ENCODE peak calls at places on chromosome 10, in nine cellular contexts. A, V, G, Z, X, E, J, Q and Y are unnamed samples.
A peak's percentile ranks its signal among the peaks of the same experiment; 100 is the strongest.

GRCh38 chr10:30529373-30529998 is 95.5 kb downstream of the MAP3K8 start:
- DNase-seq in Q (peak; percentile 73), G (peak; percentile 56), X (peak; percentile 82), J (no peak), Z (peak; percentile 28), V (peak; percentile 90), A (no peak), E (no peak), Y (peak; percentile 89)

GRCh38 chr10:34815174-34816066 is at the start of gene PARD3:
- DNase-seq in Q (peak; percentile 45), G (no peak), A (no peak), V (peak; percentile 26), X (peak; percentile 74), Z (no peak), J (no peak), E (peak; percentile 66), Y (peak; percentile 81)

GRCh38 chr10:30817541-30817940 is 188.0 kb upstream of the LYZL2 start:
- DNase-seq in Z (no peak), E (no peak), A (no peak), J (no peak), Q (no peak), V (no peak), G (no peak), X (no peak), Y (no peak)

GRCh38 chr10:70664702-70665195 is 7.6 kb upstream of the ADAMTS14 start:
- DNase-seq in V (no peak), E (peak; percentile 18), G (no peak), Q (no peak), X (peak; percentile 25), J (peak; percentile 96), Z (no peak), A (no peak), Y (no peak)

GRCh38 chr10:74888947-74889661 is 62.7 kb downstream of the KAT6B start:
- DNase-seq in A (no peak), X (no peak), E (peak; percentile 10), Q (no peak), Z (no peak), G (no peak), J (no peak), V (no peak), Y (no peak)

GRCh38 chr10:93363891-93364648 is 118.1 kb downstream of the MYOF start:
- DNase-seq in E (no peak), J (no peak), X (peak; percentile 78), V (no peak), G (no peak), A (no peak), Z (no peak), Q (no peak), Y (peak; percentile 7)

GRCh38 chr10:109838592-109839244 is 84.6 kb downstream of the XPNPEP1 start:
- DNase-seq in A (no peak), V (no peak), G (no peak), Q (no peak), Z (no peak), E (no peak), X (no peak), J (no peak), Y (no peak)

GRCh38 chr10:71525102-71525501 is 128.4 kb downstream of the CDH23 start:
- DNase-seq in A (no peak), V (no peak), G (no peak), Q (no peak), E (no peak), Z (no peak), J (no peak), X (no peak), Y (no peak)

GRCh38 chr10:106515206-106515790 is 649.2 kb downstream of the SORCS1 start:
- DNase-seq in J (no peak), G (no peak), V (no peak), A (no peak), X (no peak), E (no peak), Z (no peak), Q (no peak), Y (no peak)

GRCh38 chr10:107616463-107617131 is 452.1 kb upstream of the SORCS1 start:
- DNase-seq in Z (no peak), Q (no peak), V (no peak), A (no peak), X (no peak), G (no peak), J (no peak), E (no peak), Y (no peak)

GRCh38 chr10:111200505-111201186 is 123.8 kb downstream of the ADRA2A start:
- DNase-seq in Z (no peak), A (no peak), V (no peak), J (no peak), X (no peak), Q (no peak), G (no peak), E (no peak), Y (peak; percentile 66)